ENCODE peak calls at places on chromosomes 2 and 18, in ten cellular contexts. X is tibial nerve, T is sigmoid colon, P is suprapubic skin, C is SK-N-SH, I is A549, F is ovary, N is esophagus muscularis mucosa, E is transverse colon, W is HepG2. O is an unnamed sample.

GRCh38 chr18:72104851-72105250 is 439.3 kb downstream of the CBLN2 start:
- DNase-seq in N (no peak), P (no peak), F (no peak), W (no peak), C (no peak), E (no peak), T (no peak), I (no peak), X (no peak), O (no peak)

GRCh38 chr18:39529358-39529757 is 1963.8 kb upstream of the CELF4 start:
- DNase-seq in W (no peak), X (no peak), I (no peak), F (no peak), C (no peak), N (no peak), P (no peak), E (no peak), T (no peak), O (no peak)

GRCh38 chr18:12238861-12239260 is 15.3 kb upstream of the CIDEA start:
- DNase-seq in E (no peak), C (no peak), W (no peak), X (no peak), I (no peak), P (no peak), F (no peak), N (no peak), T (no peak), O (no peak)

GRCh38 chr2:231752056-231752455 is 29.0 kb downstream of the PDE6D start:
- DNase-seq in T (no peak), W (no peak), P (no peak), N (no peak), E (no peak), F (no peak), I (no peak), C (no peak), X (no peak), O (no peak)

GRCh38 chr2:216695401-216695821 is at the start of gene IGFBP5:
- DNase-seq in P (peak; percentile 93), I (no peak), X (peak; percentile 91), W (no peak), C (peak; percentile 46), F (peak; percentile 98), T (peak; percentile 98), N (peak; percentile 97), E (peak; percentile 75), O (peak; percentile 89)

GRCh38 chr2:46299365-46300263 is 2.4 kb downstream of the EPAS1 start:
- DNase-seq in P (peak; percentile 87), C (peak; percentile 72), W (peak; percentile 58), X (peak; percentile 65), T (peak; percentile 88), E (peak; percentile 77), I (peak; percentile 62), F (peak; percentile 66), N (no peak), O (peak; percentile 75)

GRCh38 chr2:207150294-207150693 is 15.5 kb downstream of the KLF7 start:
- DNase-seq in X (no peak), W (no peak), C (no peak), E (no peak), N (no peak), T (no peak), P (no peak), I (no peak), F (no peak), O (no peak)

GRCh38 chr2:29834624-29835023 is 86.8 kb downstream of the ALK start:
- DNase-seq in P (no peak), I (no peak), E (no peak), N (no peak), F (no peak), C (no peak), X (no peak), T (no peak), W (no peak), O (no peak)

GRCh38 chr2:119407430-119408220 is 24.0 kb upstream of the TMEM37 start:
- DNase-seq in I (peak; percentile 54), X (peak; percentile 78), P (no peak), C (peak; percentile 79), F (peak; percentile 44), N (no peak), E (peak; percentile 56), T (no peak), W (peak; percentile 73), O (peak; percentile 58)

GRCh38 chr2:148124271-148124670 is 103.4 kb downstream of the MBD5 start:
- DNase-seq in W (no peak), P (no peak), I (no peak), C (no peak), X (no peak), T (no peak), E (no peak), N (no peak), F (no peak), O (no peak)

GRCh38 chr2:113981404-113982134 is 91.7 kb downstream of the ACTR3 start:
- DNase-seq in F (no peak), T (no peak), E (no peak), N (no peak), C (no peak), W (no peak), I (no peak), P (no peak), X (no peak), O (no peak)

GRCh38 chr18:43571078-43571689 is 293.9 kb upstream of the SYT4 start:
- DNase-seq in W (peak; percentile 27), P (no peak), I (peak; percentile 3), X (peak; percentile 66), C (peak; percentile 40), N (no peak), F (no peak), E (no peak), T (no peak), O (peak; percentile 45)

GRCh38 chr2:177667626-177668025 is 275.1 kb downstream of the AGPS start:
- DNase-seq in I (no peak), F (no peak), P (no peak), T (no peak), W (no peak), E (no peak), C (no peak), N (no peak), X (no peak), O (no peak)

GRCh38 chr2:173991857-173992588 is 26.9 kb upstream of the SP3 start:
- DNase-seq in N (no peak), I (no peak), C (peak; percentile 36), X (peak; percentile 61), T (peak; percentile 86), F (no peak), P (peak; percentile 94), E (peak; percentile 33), W (no peak), O (no peak)

GRCh38 chr2:46967990-46968647 is 52.5 kb upstream of the MCFD2 start:
- DNase-seq in C (no peak), P (peak; percentile 94), X (peak; percentile 55), F (peak; percentile 68), E (peak; percentile 80), I (peak; percentile 91), W (no peak), T (peak; percentile 90), N (no peak), O (peak; percentile 73)

GRCh38 chr2:234195516-234195915 is 145.0 kb downstream of the SPP2 start:
- DNase-seq in N (no peak), I (no peak), F (no peak), E (no peak), T (no peak), W (no peak), X (no peak), P (no peak), C (no peak), O (no peak)
- TF ChIP-seq EP300 in N (no peak), I (no peak), F (no peak), E (no peak), T (no peak), W (no peak), X (no peak), P (no peak), C (no peak), O (no peak)

DNA sequence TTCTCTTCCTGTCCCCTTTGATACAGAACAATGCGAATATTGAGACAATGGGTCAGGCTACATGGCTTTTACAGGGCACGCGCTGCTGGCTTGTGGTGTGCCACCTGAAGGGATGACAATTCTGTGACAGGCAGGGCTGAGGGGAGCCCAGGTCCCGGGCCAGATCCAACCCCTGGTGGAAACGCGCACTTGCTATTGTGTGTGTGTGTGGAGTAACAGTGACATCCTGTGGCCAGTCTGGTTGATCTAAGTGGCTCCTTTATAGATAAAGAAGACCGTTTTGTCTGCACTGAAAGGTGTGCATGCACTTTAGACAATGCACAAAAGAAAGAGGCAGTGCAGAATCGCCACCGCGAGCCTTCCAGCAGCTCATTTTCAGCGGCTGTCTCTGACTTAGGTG is 273.6 kb downstream of the HRH4 start:
- DNase-seq in I (no peak), T (no peak), F (no peak), E (no peak), C (peak; percentile 28), P (no peak), N (peak; percentile 86), X (peak; percentile 21), W (peak; percentile 16), O (no peak)
- TF ChIP-seq EP300 in I (no peak), T (no peak), F (no peak), E (no peak), C (no peak), P (no peak), N (no peak), X (no peak), W (no peak), O (no peak)

DNA sequence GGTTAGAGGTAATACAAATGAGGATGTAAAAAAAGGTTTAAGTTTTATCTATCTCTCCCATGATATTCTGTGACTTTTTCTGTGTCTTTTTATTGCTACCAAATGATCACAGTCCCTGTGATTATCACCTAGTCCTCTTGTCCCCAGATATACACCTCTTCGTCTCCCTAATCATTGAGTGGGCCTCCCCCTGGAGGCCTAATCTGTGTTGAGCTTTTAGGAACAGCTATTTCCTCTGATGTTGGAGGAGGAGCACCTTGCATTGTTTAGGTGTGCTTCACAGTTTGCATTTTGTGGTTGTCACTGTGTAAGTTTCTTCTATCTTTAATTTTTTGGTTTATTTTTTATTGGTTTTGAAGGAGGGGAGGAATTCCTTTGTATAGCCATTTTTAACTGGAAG is 33.3 kb downstream of the CCDC85A start:
- DNase-seq in W (no peak), C (no peak), N (no peak), I (no peak), P (no peak), E (no peak), F (no peak), T (no peak), X (no peak), O (no peak)
- TF ChIP-seq EP300 in W (no peak), C (no peak), N (no peak), I (no peak), P (no peak), E (no peak), F (no peak), T (no peak), X (no peak), O (no peak)

DNA sequence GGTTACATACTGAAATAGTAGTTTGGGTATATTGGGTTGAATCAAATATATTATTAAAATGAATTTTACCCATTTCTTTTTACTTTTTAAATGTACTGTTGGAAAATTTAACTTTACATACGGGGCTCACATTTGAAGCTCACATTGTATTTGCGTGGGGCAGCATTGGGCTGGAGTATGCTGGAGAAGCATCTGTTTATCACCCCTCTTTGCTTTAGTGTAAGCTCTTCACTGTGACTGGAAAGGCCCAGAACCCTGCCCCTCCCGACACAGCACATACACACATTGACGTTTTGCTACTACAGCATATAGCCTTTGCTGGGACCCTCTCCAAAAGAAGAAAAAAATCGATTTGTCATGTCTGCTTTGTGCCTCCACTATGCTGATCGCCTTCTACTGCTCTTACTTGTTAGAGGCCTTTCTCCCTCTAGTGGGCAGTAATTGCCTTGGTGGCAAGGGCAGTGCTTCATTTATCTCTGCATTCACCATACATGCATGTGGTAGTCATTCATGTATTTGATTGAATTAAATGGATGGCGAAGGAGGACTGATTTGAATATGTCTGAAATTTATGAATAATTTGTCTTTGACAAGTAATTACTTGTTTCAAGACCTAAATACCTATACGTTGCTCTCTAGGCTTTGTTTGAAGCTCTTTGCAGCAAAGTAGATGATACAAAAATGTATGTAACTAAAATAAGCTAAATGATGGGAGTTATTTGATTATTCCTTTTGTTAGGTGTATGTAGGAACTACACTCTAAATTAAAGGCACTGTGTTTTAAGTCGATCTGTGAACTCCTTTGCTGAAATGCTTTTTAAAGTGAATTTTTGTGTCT is 37.4 kb downstream of the VAPA start:
- DNase-seq in N (no peak), P (no peak), T (no peak), F (no peak), C (peak; percentile 57), X (peak; percentile 27), E (peak; percentile 26), I (peak; percentile 25), W (peak; percentile 59), O (no peak)
- TF ChIP-seq EP300 in N (no peak), P (no peak), T (no peak), F (no peak), C (no peak), X (no peak), E (no peak), I (no peak), W (no peak), O (no peak)

O was measured in stomach.